ENCODE peak calls at places on chromosomes 12 and 14, in four cellular contexts. C, U, I and L are unnamed samples.
A peak's percentile ranks its signal among the peaks of the same experiment; 100 is the strongest.

GRCh38 chr14:96153003-96153402 is 51.6 kb upstream of the BDKRB2 start:
- DNase-seq in I (no peak), C (no peak), U (no peak), L (no peak)

GRCh38 chr12:46437411-46437810 is 64.8 kb upstream of the SLC38A2 start:
- DNase-seq in I (no peak), C (no peak), U (no peak), L (no peak)

GRCh38 chr12:103929909-103930786 is at the start of gene HSP90B1:
- DNase-seq in U (peak; percentile 99), C (peak; percentile 100), I (peak; percentile 100), L (peak; percentile 100)

GRCh38 chr12:120536064-120536791 is 2.1 kb downstream of the RNF10 start:
- DNase-seq in I (peak; percentile 39), C (peak; percentile 21), U (no peak), L (no peak)

GRCh38 chr12:104473374-104473983 is 16.7 kb downstream of the CHST11 start:
- DNase-seq in C (no peak), I (peak; percentile 48), U (no peak), L (no peak)

GRCh38 chr12:8953773-8954402 is 4.4 kb upstream of the M6PR start:
- DNase-seq in U (no peak), I (no peak), C (no peak), L (no peak)

GRCh38 chr12:4829793-4830162 is 79.9 kb upstream of the KCNA1 start:
- DNase-seq in I (no peak), C (no peak), U (no peak), L (no peak)

GRCh38 chr12:73769337-73769736 is 768.3 kb upstream of the ATXN7L3B start:
- DNase-seq in I (no peak), C (no peak), U (no peak), L (no peak)

GRCh38 chr14:81991998-81992397 is 458.3 kb upstream of the SEL1L start:
- DNase-seq in I (no peak), U (no peak), C (no peak), L (no peak)

GRCh38 chr12:11623382-11623781 is 26.1 kb upstream of the ETV6 start:
- DNase-seq in I (no peak), U (no peak), C (no peak), L (peak; percentile 60)

GRCh38 chr12:46024099-46024498 is 33.7 kb upstream of the SCAF11 start:
- DNase-seq in I (no peak), C (no peak), U (no peak), L (no peak)

GRCh38 chr14:102323102-102323501 is 3.6 kb downstream of the ZNF839 start:
- DNase-seq in I (peak; percentile 71), C (no peak), U (no peak), L (peak; percentile 81)

GRCh38 chr12:1870086-1870485 is 48.4 kb downstream of the CACNA2D4 start:
- DNase-seq in U (no peak), I (no peak), C (no peak), L (no peak)

GRCh38 chr12:45725631-45726593 is 3.6 kb upstream of the ARID2 start:
- DNase-seq in C (peak; percentile 56), U (no peak), I (peak; percentile 81), L (peak; percentile 51)

GRCh38 chr12:95473440-95473946 is 459 bp upstream of the METAP2 start:
- DNase-seq in U (peak; percentile 13), C (peak; percentile 56), I (peak; percentile 76), L (peak; percentile 41)

GRCh38 chr14:80638620-80639215 is 302.8 kb downstream of the CEP128 start:
- DNase-seq in U (no peak), I (peak; percentile 81), C (no peak), L (peak; percentile 85)

GRCh38 chr14:72420749-72421452 is 473.0 kb downstream of the DPF3 start:
- DNase-seq in I (peak; percentile 65), U (peak; percentile 49), C (peak; percentile 66), L (peak; percentile 49)

GRCh38 chr14:56036353-56036752 is 81.9 kb upstream of the PELI2 start:
- DNase-seq in I (no peak), C (no peak), U (no peak), L (no peak)

GRCh38 chr14:83556065-83556464 is 1973.9 kb upstream of the FLRT2 start:
- DNase-seq in U (no peak), C (no peak), I (no peak), L (peak; percentile 64)

GRCh38 chr12:42643881-42644579 is 54.5 kb upstream of the PRICKLE1 start:
- DNase-seq in U (no peak), C (no peak), I (no peak), L (no peak)

GRCh38 chr12:115623764-115624334 is 653.6 kb downstream of the MED13L start:
- DNase-seq in U (no peak), C (no peak), I (no peak), L (no peak)

GRCh38 chr12:56087220-56087619 is 7.3 kb downstream of the ERBB3 start:
- DNase-seq in U (no peak), I (no peak), C (no peak), L (no peak)

GRCh38 chr14:25411933-25412757 is 362.2 kb upstream of the STXBP6 start:
- DNase-seq in I (no peak), U (no peak), C (peak; percentile 1), L (no peak)

GRCh38 chr14:63787995-63788946 is 60.4 kb upstream of the SGPP1 start:
- DNase-seq in C (no peak), U (no peak), I (no peak), L (no peak)

GRCh38 chr14:51295666-51296263 is 55.7 kb downstream of the TMX1 start:
- DNase-seq in I (no peak), C (no peak), U (no peak), L (peak; percentile 27)

GRCh38 chr12:120538281-120539156 is 4.4 kb downstream of the RNF10 start:
- DNase-seq in I (peak; percentile 90), U (no peak), C (peak; percentile 34), L (peak; percentile 53)

GRCh38 chr12:14589169-14590004 is 21.7 kb upstream of the PLBD1 start:
- DNase-seq in C (peak; percentile 6), I (no peak), U (no peak), L (no peak)

GRCh38 chr14:81826080-81826479 is 292.4 kb upstream of the SEL1L start:
- DNase-seq in I (no peak), C (no peak), U (no peak), L (no peak)

DNA sequence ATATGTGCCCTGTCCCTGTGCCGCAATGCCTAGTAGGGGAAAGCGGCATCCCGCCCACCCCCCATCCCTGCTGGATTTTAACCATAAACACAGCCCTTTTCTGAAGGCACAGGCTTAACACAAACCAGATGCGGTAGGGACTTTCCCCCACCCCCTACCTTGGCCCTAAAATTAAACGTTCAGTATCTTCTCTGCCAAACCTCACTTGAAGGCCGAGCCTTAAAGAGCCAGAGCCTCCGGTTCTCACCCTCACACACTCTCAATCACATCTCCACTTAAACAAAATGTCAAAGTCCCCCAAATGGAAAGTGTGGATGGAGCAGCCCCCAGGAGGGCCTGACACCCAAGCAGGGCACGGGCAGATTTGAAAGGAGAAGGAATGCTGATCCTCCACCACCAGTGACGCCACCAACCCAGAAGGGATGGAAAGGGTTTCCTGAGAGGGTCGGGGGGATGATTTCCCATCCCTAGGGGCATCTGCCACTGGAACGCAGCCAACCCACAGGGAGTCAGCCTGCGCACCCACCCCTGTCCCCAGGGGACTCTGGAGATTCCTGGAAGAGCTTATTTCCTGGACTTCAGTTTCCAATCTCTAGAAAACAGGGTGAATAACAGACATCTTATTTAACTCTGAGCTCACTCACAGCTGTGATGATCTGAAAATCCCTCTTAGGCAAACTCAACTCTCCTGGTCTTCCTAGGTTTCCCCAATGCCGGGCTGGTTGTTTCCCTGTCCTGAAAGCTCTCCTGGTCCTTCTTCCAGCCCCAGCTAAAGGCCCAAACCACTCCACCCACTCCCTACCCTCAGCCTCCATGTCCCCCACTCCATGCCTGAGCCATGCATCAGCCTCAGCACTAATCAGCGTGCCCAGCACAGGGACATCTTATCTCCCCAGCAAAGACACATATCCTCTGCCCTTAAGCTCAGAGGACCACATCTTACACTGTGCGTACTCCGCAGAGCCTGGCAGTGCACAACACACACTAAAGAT is 26.3 kb downstream of the ACTN1 start:
- DNase-seq in I (no peak), C (peak; percentile 11), U (no peak), L (peak; percentile 94)
- TF ChIP-seq FOS in I (no peak), C (no peak), U (no peak), L (no peak)

DNA sequence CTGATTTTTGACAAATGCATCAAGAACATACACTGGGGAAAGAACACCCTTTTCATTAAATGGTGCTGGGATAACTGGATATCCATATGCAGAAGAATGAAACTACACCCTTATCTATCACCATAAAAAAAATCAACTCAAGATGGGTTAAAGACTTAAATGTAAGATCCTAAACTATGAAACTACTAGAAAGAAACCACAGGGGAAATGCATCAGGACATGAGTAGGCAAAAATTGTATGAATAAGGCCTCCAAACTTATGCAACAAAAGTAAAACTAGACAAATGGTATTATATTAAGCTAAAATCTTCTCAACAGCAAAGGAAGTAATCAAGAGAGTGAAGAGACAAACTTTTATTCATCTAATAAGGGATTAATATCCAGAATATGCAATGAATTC is 242.5 kb downstream of the CPNE8 start:
- DNase-seq in I (no peak), U (no peak), C (no peak), L (no peak)
- TF ChIP-seq FOS in I (no peak), U (no peak), C (no peak), L (no peak)

DNA sequence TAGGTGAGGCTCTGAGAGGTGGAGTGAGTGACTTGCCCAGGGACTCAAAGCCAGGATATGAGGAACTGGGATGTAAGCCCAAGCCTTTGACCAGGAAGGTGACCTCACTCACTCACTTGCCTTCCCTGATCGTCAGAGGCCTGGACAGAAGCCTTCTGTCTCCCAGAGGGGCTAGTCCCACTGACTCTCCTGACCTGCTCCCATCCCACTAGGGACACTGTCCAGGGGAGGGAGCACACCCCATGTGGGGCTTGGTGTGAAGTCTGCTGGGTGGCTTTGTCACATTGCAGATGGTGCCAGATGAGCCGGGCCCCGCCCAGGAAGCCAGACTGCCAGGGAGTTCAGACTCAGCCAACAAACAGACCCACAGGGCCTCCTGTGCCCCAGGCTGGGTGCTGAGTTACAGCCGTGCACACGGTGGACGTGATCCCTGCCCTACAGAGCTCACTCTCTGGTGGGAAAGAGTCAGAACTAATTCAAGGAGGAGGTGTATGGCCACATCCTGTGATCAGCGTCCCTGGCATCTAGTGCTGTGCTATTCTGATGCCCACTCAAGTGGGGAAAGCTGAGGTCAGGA is 28.3 kb downstream of the MMAB start:
- DNase-seq in U (no peak), I (peak; percentile 26), C (no peak), L (peak; percentile 37)
- TF ChIP-seq FOS in U (no peak), I (no peak), C (no peak), L (no peak)

DNA sequence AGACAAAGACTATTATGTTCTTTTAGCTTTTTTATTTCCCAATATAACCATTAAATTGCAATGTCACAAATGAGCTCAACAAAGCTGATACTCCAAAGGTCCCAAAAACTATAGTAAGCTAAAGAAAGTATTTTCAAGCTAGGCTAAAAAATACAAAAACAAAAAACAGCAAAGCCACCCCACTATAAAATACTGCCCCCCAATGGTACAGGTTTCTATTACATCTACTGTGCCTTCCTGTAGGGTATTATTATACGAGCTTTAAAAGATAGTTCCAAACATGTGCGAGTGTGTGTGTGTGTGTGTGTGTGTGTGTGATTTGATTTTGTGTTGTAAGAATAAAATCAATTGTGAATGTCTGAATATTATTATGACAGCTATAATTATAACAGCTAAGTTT is 1.1 kb downstream of the IFNG start:
- DNase-seq in U (no peak), I (no peak), C (peak; percentile 40), L (no peak)
- TF ChIP-seq FOS in U (no peak), I (no peak), C (no peak), L (no peak)

GRCh38 chr14:68379510-68380303 is 413.2 kb downstream of the ZFP36L1 start:
- DNase-seq in U (no peak), I (peak; percentile 57), C (no peak), L (no peak)

GRCh38 chr14:68377056-68377455 is 415.8 kb downstream of the ZFP36L1 start:
- DNase-seq in I (no peak), C (no peak), U (no peak), L (no peak)

GRCh38 chr14:68375371-68375770 is 417.5 kb downstream of the ZFP36L1 start:
- DNase-seq in C (no peak), U (no peak), I (no peak), L (no peak)

GRCh38 chr14:68376067-68376810 is 416.6 kb downstream of the ZFP36L1 start:
- DNase-seq in U (no peak), I (no peak), C (no peak), L (no peak)

GRCh38 chr14:68377459-68377858 is 415.4 kb downstream of the ZFP36L1 start:
- DNase-seq in U (no peak), C (peak; percentile 82), I (peak; percentile 74), L (peak; percentile 44)
- TF ChIP-seq FOS in U (no peak), C (no peak), I (no peak), L (no peak)